ENCODE peak calls at places on chromosomes 2 and 18, in ten cellular contexts. Z is Calu3, O is left ventricle myocardium inferior, R is A549, Q is IMR-90, V is left lung, Y is AG04450, X is HFF-Myc, M is fibroblast of villous mesenchyme, T is heart left ventricle. G is an unnamed sample.

GRCh38 chr2:169983506-169983905 is 156.3 kb downstream of the UBR3 start:
- DNase-seq in Z (no peak), T (no peak), V (no peak), O (no peak), Y (no peak), R (no peak), M (no peak), Q (no peak), X (no peak), G (no peak)

GRCh38 chr2:218286570-218287459 is 5.5 kb downstream of the TMBIM1 start:
- DNase-seq in M (peak; percentile 96), T (peak; percentile 88), O (peak; percentile 89), R (peak; percentile 91), Y (peak; percentile 84), X (peak; percentile 89), V (peak; percentile 93), Q (peak; percentile 94), Z (peak; percentile 94), G (no peak)

GRCh38 chr18:79629606-79630005 is 50.0 kb upstream of the CTDP1 start:
- DNase-seq in M (no peak), T (no peak), R (no peak), X (no peak), O (no peak), Y (no peak), Q (no peak), Z (no peak), V (no peak), G (no peak)

GRCh38 chr2:170817999-170818293 is 1.3 kb downstream of the GAD1 start:
- DNase-seq in Z (peak; percentile 54), R (no peak), M (no peak), O (no peak), V (no peak), T (no peak), Q (no peak), Y (no peak), X (no peak), G (no peak)

GRCh38 chr18:48780151-48781001 is 170.4 kb downstream of the SMAD7 start:
- DNase-seq in M (peak; percentile 48), Q (peak; percentile 38), R (no peak), V (no peak), Z (no peak), O (no peak), X (no peak), Y (no peak), T (no peak), G (no peak)

GRCh38 chr2:229080172-229080571 is 190.9 kb downstream of the PID1 start:
- DNase-seq in V (no peak), Y (no peak), O (no peak), T (no peak), M (no peak), X (no peak), Z (no peak), Q (no peak), R (no peak), G (no peak)

GRCh38 chr18:32777049-32777448 is 4.2 kb upstream of the KLHL14 start:
- DNase-seq in Z (no peak), Y (no peak), M (no peak), T (no peak), Q (no peak), V (no peak), O (no peak), X (no peak), R (no peak), G (no peak)

GRCh38 chr2:47161475-47161874 is 6.4 kb upstream of the STPG4 start:
- DNase-seq in O (no peak), T (no peak), X (no peak), Z (no peak), Q (no peak), M (no peak), R (no peak), V (no peak), Y (no peak), G (no peak)

GRCh38 chr2:96549967-96550786 is 13.6 kb downstream of the ARID5A start:
- DNase-seq in R (peak; percentile 84), V (no peak), T (no peak), M (no peak), Z (peak; percentile 95), O (peak; percentile 64), Q (no peak), X (no peak), Y (no peak), G (no peak)

GRCh38 chr2:178404380-178404767 is 46.6 kb downstream of the PRKRA start:
- DNase-seq in V (peak; percentile 33), R (no peak), X (peak; percentile 72), T (no peak), M (peak; percentile 54), Y (peak; percentile 69), Q (peak; percentile 95), O (no peak), Z (no peak), G (no peak)

GRCh38 chr2:135600915-135601314 is 69.6 kb downstream of the R3HDM1 start:
- DNase-seq in O (no peak), V (no peak), T (no peak), Y (no peak), X (no peak), M (peak; percentile 33), Z (no peak), R (peak; percentile 12), Q (peak; percentile 28), G (no peak)
- TF ChIP-seq CTCF in O (peak; percentile 36), V (no peak), T (peak; percentile 38), Y (peak; percentile 27), X (no peak), M (peak; percentile 25), Z (no peak), R (peak; percentile 30), Q (peak; percentile 41), G (no peak)

GRCh38 chr2:233832869-233833812 is 21.2 kb downstream of the HJURP start:
- DNase-seq in V (no peak), R (peak; percentile 97), Q (peak; percentile 73), X (no peak), M (peak; percentile 63), T (no peak), Z (peak; percentile 69), Y (peak; percentile 42), O (no peak), G (no peak)
- TF ChIP-seq CTCF in V (no peak), R (peak; percentile 89), Q (peak; percentile 50), X (no peak), M (peak; percentile 59), T (no peak), Z (peak; percentile 66), Y (peak; percentile 55), O (no peak), G (peak; percentile 68)

GRCh38 chr2:239960929-239961661 is 64.0 kb downstream of the NDUFA10 start:
- DNase-seq in X (no peak), T (no peak), O (no peak), V (no peak), M (no peak), Y (no peak), Z (no peak), Q (no peak), R (no peak), G (no peak)
- TF ChIP-seq CTCF in X (no peak), T (no peak), O (peak; percentile 42), V (no peak), M (no peak), Y (no peak), Z (no peak), Q (no peak), R (no peak), G (no peak)

GRCh38 chr18:66129248-66129647 is 378.4 kb downstream of the CDH7 start:
- DNase-seq in T (no peak), Z (no peak), Q (no peak), Y (no peak), M (no peak), V (no peak), X (no peak), R (no peak), O (no peak), G (no peak)

GRCh38 chr18:66119347-66119746 is 368.5 kb downstream of the CDH7 start:
- DNase-seq in X (no peak), Z (no peak), T (no peak), M (no peak), O (no peak), V (no peak), R (no peak), Y (no peak), Q (no peak), G (no peak)

DNA sequence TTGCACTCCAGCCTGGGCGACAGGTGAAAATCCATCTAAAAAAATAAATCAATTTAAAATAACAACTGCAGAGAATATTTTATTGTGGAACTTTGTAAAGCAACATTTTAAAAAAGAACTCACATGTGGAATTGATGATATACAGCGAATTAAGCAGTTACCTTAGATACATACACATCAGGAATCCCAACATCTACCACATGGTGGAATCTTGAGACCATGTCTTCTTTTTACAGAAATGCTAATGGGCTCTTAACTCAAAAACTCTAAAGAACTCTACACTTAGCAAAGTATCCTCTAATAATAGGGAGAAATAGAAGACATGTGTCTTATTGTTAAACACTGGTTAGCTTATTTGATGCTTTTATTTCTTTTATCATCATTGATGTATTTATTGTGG is 373.6 kb downstream of the CDH7 start:
- DNase-seq in Q (no peak), Z (peak; percentile 4), X (no peak), O (no peak), Y (no peak), R (peak; percentile 1), V (no peak), T (no peak), M (no peak), G (no peak)
- TF ChIP-seq CTCF in Q (no peak), Z (peak; percentile 27), X (no peak), O (peak; percentile 50), Y (no peak), R (no peak), V (no peak), T (peak; percentile 50), M (no peak), G (peak; percentile 60)

DNA sequence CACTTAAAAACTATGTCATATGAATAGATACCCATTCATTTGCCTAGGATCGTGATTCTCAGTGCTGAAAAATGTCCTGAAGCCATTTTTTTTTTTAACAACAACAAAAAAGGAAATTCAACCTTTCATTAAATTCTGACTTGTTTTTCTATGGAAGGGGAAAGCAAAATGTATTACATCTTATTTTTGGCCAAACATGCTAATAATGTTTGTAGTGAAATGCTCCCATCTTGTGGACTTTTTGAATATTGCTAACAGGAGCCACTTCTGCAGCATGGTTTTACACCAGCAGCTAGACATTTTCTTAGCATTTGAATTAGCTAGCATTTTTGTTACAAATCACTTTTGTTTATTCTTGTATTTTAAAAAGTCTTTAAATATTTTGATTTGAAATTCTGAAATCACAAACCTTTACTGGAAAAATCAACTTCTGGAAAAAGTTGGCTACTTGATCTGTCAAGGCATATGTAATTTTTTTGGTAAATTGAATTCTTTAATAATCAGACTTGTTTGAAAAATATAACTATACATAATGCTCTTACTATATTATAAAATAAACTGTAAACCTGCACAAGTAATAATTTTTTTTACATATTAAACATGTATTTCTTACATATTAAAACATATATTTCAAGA is 75.8 kb downstream of the KIDINS220 start:
- DNase-seq in O (no peak), X (no peak), R (peak; percentile 56), Y (no peak), T (no peak), Q (peak; percentile 60), Z (peak; percentile 2), M (peak; percentile 48), V (no peak), G (no peak)
- TF ChIP-seq CTCF in O (peak; percentile 64), X (peak; percentile 36), R (peak; percentile 86), Y (peak; percentile 68), T (peak; percentile 63), Q (peak; percentile 66), Z (no peak), M (peak; percentile 54), V (no peak), G (peak; percentile 84)

G was measured in type B pancreatic cell.